ENCODE peak calls at places on chromosomes 13 and 19, in six cellular contexts. One of them, this sample, is unnamed.

GRCh38 chr13:87274209-87274819 is 396.9 kb upstream of the SLITRK5 start:
- DNase-seq in MCF 10A: peak
- DNase-seq in activated T-helper 1 cell treated with anti-CD3 and anti-CD28 coated beads, Interleukin-2, amount 50 U/mL, for 16 hours: no peak
- DNase-seq in pancreas: no peak
- DNase-seq in activated CD4-positive, alpha-beta T cell treated with anti-CD3 and anti-CD28 coated beads, Interleukin-2, amount 50 U/mL, for 1 hour: no peak
- DNase-seq in T-helper 2 cell: no peak
- DNase-seq in this sample: peak

GRCh38 chr19:30450101-30450500 is 77.9 kb downstream of the ZNF536 start:
- DNase-seq in MCF 10A: no peak
- DNase-seq in activated CD4-positive, alpha-beta T cell treated with anti-CD3 and anti-CD28 coated beads, Interleukin-2, amount 50 U/mL, for 1 hour: no peak
- DNase-seq in activated T-helper 1 cell treated with anti-CD3 and anti-CD28 coated beads, Interleukin-2, amount 50 U/mL, for 16 hours: no peak
- DNase-seq in pancreas: no peak
- DNase-seq in T-helper 2 cell: no peak
- DNase-seq in this sample: peak

GRCh38 chr13:38707433-38707832 is 20.6 kb downstream of the FREM2 start:
- DNase-seq in activated T-helper 1 cell treated with anti-CD3 and anti-CD28 coated beads, Interleukin-2, amount 50 U/mL, for 16 hours: no peak
- DNase-seq in pancreas: no peak
- DNase-seq in T-helper 2 cell: no peak
- DNase-seq in activated CD4-positive, alpha-beta T cell treated with anti-CD3 and anti-CD28 coated beads, Interleukin-2, amount 50 U/mL, for 1 hour: no peak
- DNase-seq in MCF 10A: no peak
- DNase-seq in this sample: no peak

GRCh38 chr13:95100525-95101121 is 200.6 kb downstream of the ABCC4 start:
- DNase-seq in activated CD4-positive, alpha-beta T cell treated with anti-CD3 and anti-CD28 coated beads, Interleukin-2, amount 50 U/mL, for 1 hour: no peak
- DNase-seq in T-helper 2 cell: no peak
- DNase-seq in MCF 10A: peak
- DNase-seq in activated T-helper 1 cell treated with anti-CD3 and anti-CD28 coated beads, Interleukin-2, amount 50 U/mL, for 16 hours: no peak
- DNase-seq in pancreas: no peak
- DNase-seq in this sample: no peak

GRCh38 chr19:42412661-42413076 is 14.5 kb downstream of the LIPE start:
- DNase-seq in T-helper 2 cell: no peak
- DNase-seq in pancreas: no peak
- DNase-seq in MCF 10A: no peak
- DNase-seq in activated CD4-positive, alpha-beta T cell treated with anti-CD3 and anti-CD28 coated beads, Interleukin-2, amount 50 U/mL, for 1 hour: no peak
- DNase-seq in activated T-helper 1 cell treated with anti-CD3 and anti-CD28 coated beads, Interleukin-2, amount 50 U/mL, for 16 hours: no peak
- DNase-seq in this sample: no peak

GRCh38 chr19:48997972-48998371 is 4.3 kb downstream of the RUVBL2 start:
- DNase-seq in activated T-helper 1 cell treated with anti-CD3 and anti-CD28 coated beads, Interleukin-2, amount 50 U/mL, for 16 hours: no peak
- DNase-seq in MCF 10A: peak
- DNase-seq in activated CD4-positive, alpha-beta T cell treated with anti-CD3 and anti-CD28 coated beads, Interleukin-2, amount 50 U/mL, for 1 hour: peak
- DNase-seq in T-helper 2 cell: peak
- DNase-seq in pancreas: no peak
- DNase-seq in this sample: peak

GRCh38 chr13:23915308-23915707 is 18.0 kb upstream of the C1QTNF9B start:
- DNase-seq in pancreas: no peak
- DNase-seq in T-helper 2 cell: no peak
- DNase-seq in activated T-helper 1 cell treated with anti-CD3 and anti-CD28 coated beads, Interleukin-2, amount 50 U/mL, for 16 hours: no peak
- DNase-seq in activated CD4-positive, alpha-beta T cell treated with anti-CD3 and anti-CD28 coated beads, Interleukin-2, amount 50 U/mL, for 1 hour: no peak
- DNase-seq in MCF 10A: peak
- DNase-seq in this sample: no peak

GRCh38 chr13:79435549-79435948 is 29.5 kb upstream of the RBM26 start:
- DNase-seq in MCF 10A: peak
- DNase-seq in activated T-helper 1 cell treated with anti-CD3 and anti-CD28 coated beads, Interleukin-2, amount 50 U/mL, for 16 hours: no peak
- DNase-seq in activated CD4-positive, alpha-beta T cell treated with anti-CD3 and anti-CD28 coated beads, Interleukin-2, amount 50 U/mL, for 1 hour: no peak
- DNase-seq in T-helper 2 cell: no peak
- DNase-seq in pancreas: no peak
- DNase-seq in this sample: no peak

GRCh38 chr19:35779033-35779432 is 3.7 kb downstream of the ARHGAP33 start:
- DNase-seq in activated T-helper 1 cell treated with anti-CD3 and anti-CD28 coated beads, Interleukin-2, amount 50 U/mL, for 16 hours: no peak
- DNase-seq in MCF 10A: no peak
- DNase-seq in activated CD4-positive, alpha-beta T cell treated with anti-CD3 and anti-CD28 coated beads, Interleukin-2, amount 50 U/mL, for 1 hour: no peak
- DNase-seq in T-helper 2 cell: no peak
- DNase-seq in pancreas: no peak
- DNase-seq in this sample: no peak

GRCh38 chr13:50365300-50365682 is 350.0 kb downstream of the KCNRG start:
- DNase-seq in activated CD4-positive, alpha-beta T cell treated with anti-CD3 and anti-CD28 coated beads, Interleukin-2, amount 50 U/mL, for 1 hour: peak
- DNase-seq in T-helper 2 cell: no peak
- DNase-seq in pancreas: no peak
- DNase-seq in activated T-helper 1 cell treated with anti-CD3 and anti-CD28 coated beads, Interleukin-2, amount 50 U/mL, for 16 hours: no peak
- DNase-seq in MCF 10A: no peak
- DNase-seq in this sample: no peak

GRCh38 chr13:49240017-49240416 is 7.7 kb upstream of the CDADC1 start:
- DNase-seq in MCF 10A: peak
- DNase-seq in T-helper 2 cell: peak
- DNase-seq in pancreas: no peak
- DNase-seq in activated CD4-positive, alpha-beta T cell treated with anti-CD3 and anti-CD28 coated beads, Interleukin-2, amount 50 U/mL, for 1 hour: peak
- DNase-seq in activated T-helper 1 cell treated with anti-CD3 and anti-CD28 coated beads, Interleukin-2, amount 50 U/mL, for 16 hours: no peak
- DNase-seq in this sample: peak